ENCODE peak calls at places on chromosome 1, in six cellular contexts. K, Q, X, T, U and G are unnamed samples.

GRCh38 chr1:182143825-182144661 is 82.5 kb upstream of the ZNF648 start:
- DNase-seq in Q (peak; percentile 16), X (no peak), K (no peak), U (peak; percentile 37), T (no peak), G (peak; percentile 94)

GRCh38 chr1:224641030-224641429 is 24.9 kb downstream of the CNIH3 start:
- DNase-seq in U (peak; percentile 29), X (no peak), Q (no peak), K (peak; percentile 31), T (no peak), G (no peak)

GRCh38 chr1:227317541-227318002 is 720 bp downstream of the CDC42BPA start:
- DNase-seq in X (peak; percentile 62), Q (peak; percentile 84), K (peak; percentile 44), T (no peak), U (peak; percentile 78), G (peak; percentile 67)

GRCh38 chr1:58714594-58714993 is 14.7 kb upstream of the MYSM1 start:
- DNase-seq in X (no peak), U (no peak), K (no peak), T (no peak), Q (no peak), G (no peak)

GRCh38 chr1:203325004-203325417 is 19.7 kb downstream of the BTG2 start:
- DNase-seq in K (no peak), X (no peak), U (no peak), T (peak; percentile 94), Q (no peak), G (peak; percentile 29)

GRCh38 chr1:9687120-9687875 is 35.8 kb downstream of the PIK3CD start:
- DNase-seq in U (peak; percentile 81), K (peak; percentile 46), T (no peak), X (peak; percentile 57), Q (peak; percentile 51), G (peak; percentile 91)

GRCh38 chr1:97174039-97174704 is 452.6 kb downstream of the PTBP2 start:
- DNase-seq in T (no peak), X (no peak), U (no peak), Q (peak; percentile 60), K (no peak), G (no peak)

GRCh38 chr1:161176468-161177111 is 717 bp downstream of the B4GALT3 start:
- DNase-seq in T (no peak), X (no peak), Q (no peak), K (no peak), U (no peak), G (no peak)

GRCh38 chr1:151515265-151515664 is 4.1 kb downstream of the CGN start:
- DNase-seq in K (no peak), X (no peak), T (no peak), U (no peak), Q (no peak), G (no peak)

GRCh38 chr1:166730299-166730888 is 108.9 kb upstream of the POGK start:
- DNase-seq in K (no peak), U (peak; percentile 91), Q (no peak), T (no peak), X (no peak), G (peak; percentile 45)

GRCh38 chr1:54334996-54335395 is 71.2 kb downstream of the SSBP3 start:
- DNase-seq in Q (no peak), X (no peak), K (no peak), T (no peak), U (no peak), G (no peak)

GRCh38 chr1:246682231-246682895 is 41.8 kb upstream of the SCCPDH start:
- DNase-seq in U (no peak), Q (peak; percentile 23), K (no peak), X (no peak), T (no peak), G (no peak)

GRCh38 chr1:24385160-24385939 is 28.2 kb downstream of the STPG1 start:
- DNase-seq in X (no peak), Q (no peak), K (no peak), T (no peak), U (peak; percentile 53), G (peak; percentile 38)

GRCh38 chr1:241857131-241857530 is 9.1 kb downstream of the EXO1 start:
- DNase-seq in Q (no peak), T (no peak), X (no peak), U (no peak), K (no peak), G (no peak)

GRCh38 chr1:88877382-88877825 is 14.0 kb downstream of the GTF2B start:
- DNase-seq in T (no peak), K (peak; percentile 24), U (peak; percentile 16), Q (peak; percentile 46), X (no peak), G (peak; percentile 31)

GRCh38 chr1:192936313-192937018 is 122.7 kb downstream of the UCHL5 start:
- DNase-seq in T (no peak), U (no peak), K (no peak), Q (peak; percentile 84), X (no peak), G (peak; percentile 64)

GRCh38 chr1:39407889-39408640 is 83.4 kb upstream of the BMP8A start:
- DNase-seq in T (no peak), K (peak; percentile 79), X (no peak), Q (no peak), U (no peak), G (no peak)

GRCh38 chr1:107559881-107560280 is 405.1 kb downstream of the VAV3 start:
- DNase-seq in U (no peak), T (no peak), X (no peak), Q (no peak), K (no peak), G (peak; percentile 20)

GRCh38 chr1:165943198-165943597 is 115.8 kb downstream of the UCK2 start:
- DNase-seq in X (peak; percentile 15), U (no peak), T (no peak), K (no peak), Q (no peak), G (no peak)

GRCh38 chr1:84582802-84583587 is 8.8 kb upstream of the CTBS start:
- DNase-seq in X (no peak), T (no peak), U (peak; percentile 85), K (peak; percentile 37), Q (peak; percentile 68), G (no peak)

GRCh38 chr1:229030642-229031390 is 240.1 kb upstream of the RAB4A start:
- DNase-seq in K (no peak), U (no peak), X (no peak), Q (no peak), T (no peak), G (peak; percentile 70)

GRCh38 chr1:201267481-201268229 is 15.7 kb upstream of the PKP1 start:
- DNase-seq in Q (no peak), T (no peak), U (no peak), X (no peak), K (no peak), G (no peak)

GRCh38 chr1:223175032-223175431 is 32.0 kb upstream of the TLR5 start:
- DNase-seq in T (no peak), Q (no peak), K (no peak), X (no peak), U (peak; percentile 61), G (no peak)

DNA sequence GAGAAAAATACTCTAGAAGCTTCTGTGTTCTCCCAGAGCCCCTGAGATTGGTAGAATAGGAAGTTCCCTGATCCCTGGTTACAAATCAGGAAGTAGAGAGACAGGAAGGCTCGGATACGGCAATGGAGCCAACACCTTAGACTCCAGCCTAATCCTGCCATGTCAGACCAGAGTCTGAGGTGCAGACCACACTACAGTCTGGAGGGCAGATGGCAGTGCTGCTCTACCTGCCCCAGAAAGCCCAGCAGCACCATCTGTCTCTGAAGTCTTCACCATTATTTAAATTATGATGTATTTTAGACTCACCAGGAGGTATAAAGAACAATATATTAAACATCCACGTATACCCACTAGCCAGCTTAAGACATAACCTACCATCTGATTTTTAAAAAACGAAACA is 93.0 kb downstream of the MTR start:
- DNase-seq in X (no peak), K (no peak), Q (no peak), T (no peak), U (no peak), G (no peak)
- TF ChIP-seq MYC in X (no peak), K (no peak), Q (no peak), T (no peak), U (no peak), G (no peak)

GRCh38 chr1:81802601-81803422 is 2.1 kb downstream of the ADGRL2 start:
- DNase-seq in T (no peak), Q (peak; percentile 77), K (no peak), X (no peak), U (no peak), G (no peak)
- TF ChIP-seq CTCF in T (no peak), Q (peak; percentile 42), K (peak; percentile 49), X (no peak), U (no peak), G (no peak)

DNA sequence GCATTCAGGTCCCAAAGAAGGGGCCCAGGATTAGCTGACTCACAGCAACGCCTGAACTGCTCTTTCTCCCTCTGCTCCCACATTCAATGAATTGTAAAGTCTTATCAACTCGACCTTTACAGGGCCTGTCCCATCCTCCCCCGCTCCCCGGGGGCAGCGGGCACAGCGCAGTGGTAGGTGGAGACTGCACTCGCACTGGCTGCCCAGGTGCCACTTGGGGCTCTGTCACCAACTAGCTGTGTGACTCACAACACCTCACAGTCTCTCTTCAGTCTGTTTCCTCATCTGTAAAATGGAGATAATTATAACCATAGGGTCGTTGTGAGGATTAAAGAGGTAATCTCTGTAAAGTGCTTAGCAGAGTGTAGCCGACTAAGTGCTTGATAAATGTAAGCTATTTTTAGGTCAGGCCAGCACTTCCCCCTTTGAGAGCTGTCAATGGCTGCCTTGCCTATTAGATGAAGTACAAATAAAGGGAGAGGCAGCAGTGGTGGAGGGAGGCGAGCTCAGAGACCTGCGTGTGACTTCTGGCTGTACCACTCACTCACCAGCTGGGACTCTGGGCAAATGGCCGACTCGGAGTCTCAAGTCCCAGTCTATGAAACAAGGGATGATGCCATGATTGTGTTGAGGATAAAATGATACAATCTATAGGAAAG is 681 bp upstream of the MYBPHL start:
- DNase-seq in T (no peak), U (no peak), K (peak; percentile 34), Q (no peak), X (no peak), G (peak; percentile 64)
- TF ChIP-seq POLR2A in T (no peak), U (no peak), K (no peak), Q (no peak), X (no peak), G (no peak)

GRCh38 chr1:12174789-12175455 is 8.1 kb downstream of the TNFRSF1B start:
- DNase-seq in X (no peak), K (no peak), Q (peak; percentile 51), U (peak; percentile 98), T (no peak), G (no peak)
- TF ChIP-seq MYC in X (no peak), K (no peak), Q (no peak), U (no peak), T (no peak), G (no peak)